ENCODE peak calls at places on chromosomes 12 and 14, in nine cellular contexts. S, G, P, A, U, W, Z, M and E are unnamed samples. For H3K27me3, the result is how much of the 10 kb centered on the place peaks cover.

GRCh38 chr12:26878661-26879119 is 45.7 kb upstream of the ITPR2 start:
- DNase-seq in S (no peak), G (peak), P (peak), A (peak), U (no peak), W (peak), Z (peak), M (peak), E (peak)

GRCh38 chr12:19154696-19155095 is 25.2 kb downstream of the PLEKHA5 start:
- DNase-seq in S (no peak), G (no peak), P (no peak), A (no peak), U (peak), W (no peak), Z (no peak), M (no peak), E (no peak)

GRCh38 chr14:22500954-22501353 is 88.1 kb downstream of the DAD1 start:
- DNase-seq in S (no peak), G (no peak), P (no peak), A (no peak), U (no peak), W (no peak), Z (no peak), M (no peak), E (no peak)

GRCh38 chr14:67493092-67493717 is 4.7 kb upstream of the TMEM229B start:
- DNase-seq in S (no peak), G (no peak), P (peak), A (no peak), U (no peak), W (peak), Z (no peak), M (no peak), E (no peak)

GRCh38 chr12:62210422-62210821 is 49.8 kb upstream of the USP15 start:
- DNase-seq in S (no peak), G (peak), P (peak), A (no peak), U (peak), W (peak), Z (no peak), M (no peak), E (no peak)

GRCh38 chr14:76666746-76667145 is 94.5 kb upstream of the VASH1 start:
- DNase-seq in S (no peak), G (no peak), P (peak), A (no peak), U (no peak), W (no peak), Z (no peak), M (no peak), E (no peak)

GRCh38 chr12:26011099-26011498 is 52.6 kb downstream of the RASSF8 start:
- DNase-seq in S (peak), G (no peak), P (no peak), A (peak), U (peak), W (no peak), Z (no peak), M (no peak), E (no peak)

GRCh38 chr14:101988377-101988776 is 24.0 kb downstream of the DYNC1H1 start:
- DNase-seq in S (no peak), G (no peak), P (no peak), A (no peak), U (no peak), W (no peak), Z (no peak), M (no peak), E (no peak)

GRCh38 chr12:124289634-124290600 is 5.0 kb upstream of the RFLNA start:
- DNase-seq in S (peak), G (no peak), P (no peak), A (peak), U (no peak), W (no peak), Z (no peak), M (peak), E (no peak)

GRCh38 chr12:108641446-108642268 is 8.0 kb upstream of the SELPLG start:
- DNase-seq in S (no peak), G (no peak), P (no peak), A (no peak), U (no peak), W (no peak), Z (no peak), M (no peak), E (no peak)

GRCh38 chr12:65881348-65881961 is 57.2 kb downstream of the HMGA2 start:
- DNase-seq in S (no peak), G (peak), P (peak), A (peak), U (peak), W (no peak), Z (no peak), M (peak), E (no peak)

GRCh38 chr12:51797301-51797700 is 51.2 kb downstream of the FIGNL2 start:
- DNase-seq in S (no peak), G (no peak), P (no peak), A (no peak), U (peak), W (no peak), Z (no peak), M (no peak), E (no peak)

GRCh38 chr14:74531467-74531866 is 37.9 kb downstream of the ISCA2 start:
- DNase-seq in S (no peak), G (peak), P (peak), A (no peak), U (peak), W (no peak), Z (no peak), M (peak), E (no peak)

GRCh38 chr14:104979758-104980591 is 1.8 kb upstream of the AHNAK2 start:
- DNase-seq in S (no peak), G (peak), P (no peak), A (peak), U (peak), W (no peak), Z (peak), M (peak), E (peak)

GRCh38 chr14:70254476-70254961 is 65.8 kb upstream of the SLC8A3 start:
- DNase-seq in S (no peak), G (peak), P (peak), A (no peak), U (peak), W (peak), Z (peak), M (peak), E (peak)

GRCh38 chr14:20732950-20733650 is 12.6 kb upstream of the EDDM3A start:
- DNase-seq in S (no peak), G (no peak), P (no peak), A (no peak), U (no peak), W (no peak), Z (no peak), M (peak), E (no peak)

GRCh38 chr12:57340104-57340503 is 89.1 kb upstream of the STAC3 start:
- DNase-seq in S (peak), G (peak), P (peak), A (peak), U (peak), W (no peak), Z (no peak), M (peak), E (no peak)

GRCh38 chr14:81209187-81209836 is 11.4 kb downstream of the GTF2A1 start:
- DNase-seq in S (no peak), G (no peak), P (no peak), A (no peak), U (no peak), W (no peak), Z (no peak), M (no peak), E (no peak)

GRCh38 chr12:121484967-121485366 is 85.0 kb downstream of the RNF34 start:
- DNase-seq in S (no peak), G (no peak), P (no peak), A (no peak), U (no peak), W (no peak), Z (no peak), M (no peak), E (no peak)

GRCh38 chr12:96489392-96490056 is at the start of gene CFAP54:
- DNase-seq in S (peak), G (peak), P (peak), A (peak), U (peak), W (peak), Z (peak), M (peak), E (peak)

GRCh38 chr14:104545151-104545931 is 34.2 kb upstream of the C14orf180 start:
- DNase-seq in S (no peak), G (no peak), P (no peak), A (peak), U (no peak), W (no peak), Z (peak), M (no peak), E (peak)

GRCh38 chr12:132953771-132954170 is 2.3 kb downstream of the ZNF605 start:
- DNase-seq in S (no peak), G (no peak), P (no peak), A (no peak), U (no peak), W (no peak), Z (no peak), M (no peak), E (no peak)

GRCh38 chr14:33908540-33909223 is 42.2 kb downstream of the EGLN3 start:
- DNase-seq in S (no peak), G (peak), P (peak), A (no peak), U (no peak), W (no peak), Z (no peak), M (no peak), E (no peak)

GRCh38 chr14:75132374-75133086 is 5.7 kb upstream of the NEK9 start:
- DNase-seq in S (no peak), G (peak), P (peak), A (no peak), U (peak), W (peak), Z (no peak), M (no peak), E (no peak)

GRCh38 chr14:36660736-36661505 is 739 bp upstream of the PAX9 start:
- DNase-seq in S (no peak), G (no peak), P (peak), A (no peak), U (no peak), W (peak), Z (no peak), M (no peak), E (no peak)

GRCh38 chr14:53532871-53533270 is 379.7 kb upstream of the DDHD1 start:
- DNase-seq in S (no peak), G (no peak), P (no peak), A (no peak), U (no peak), W (peak), Z (no peak), M (peak), E (no peak)

GRCh38 chr14:105213396-105213795 is 32.3 kb upstream of the NUDT14 start:
- DNase-seq in S (no peak), G (no peak), P (no peak), A (no peak), U (no peak), W (no peak), Z (no peak), M (no peak), E (no peak)

GRCh38 chr12:47858511-47859266 is 39.0 kb upstream of the HDAC7 start:
- DNase-seq in S (no peak), G (no peak), P (no peak), A (peak), U (peak), W (no peak), Z (no peak), M (no peak), E (no peak)

GRCh38 chr14:22824711-22825359 is 4.9 kb upstream of the MRPL52 start:
- DNase-seq in S (peak), G (peak), P (no peak), A (peak), U (peak), W (peak), Z (no peak), M (no peak), E (no peak)

GRCh38 chr14:44165286-44165685 is 341.8 kb downstream of the FSCB start:
- DNase-seq in S (no peak), G (no peak), P (no peak), A (no peak), U (no peak), W (no peak), Z (no peak), M (no peak), E (no peak)

GRCh38 chr12:91196436-91196835 is 13.8 kb upstream of the DCN start:
- DNase-seq in S (no peak), G (no peak), P (no peak), A (no peak), U (no peak), W (no peak), Z (no peak), M (no peak), E (no peak)
- H3K4me3 ChIP-seq in S (no peak), G (no peak), P (no peak), A (no peak), U (no peak), W (no peak), Z (no peak), M (no peak), E (no peak)

DNA sequence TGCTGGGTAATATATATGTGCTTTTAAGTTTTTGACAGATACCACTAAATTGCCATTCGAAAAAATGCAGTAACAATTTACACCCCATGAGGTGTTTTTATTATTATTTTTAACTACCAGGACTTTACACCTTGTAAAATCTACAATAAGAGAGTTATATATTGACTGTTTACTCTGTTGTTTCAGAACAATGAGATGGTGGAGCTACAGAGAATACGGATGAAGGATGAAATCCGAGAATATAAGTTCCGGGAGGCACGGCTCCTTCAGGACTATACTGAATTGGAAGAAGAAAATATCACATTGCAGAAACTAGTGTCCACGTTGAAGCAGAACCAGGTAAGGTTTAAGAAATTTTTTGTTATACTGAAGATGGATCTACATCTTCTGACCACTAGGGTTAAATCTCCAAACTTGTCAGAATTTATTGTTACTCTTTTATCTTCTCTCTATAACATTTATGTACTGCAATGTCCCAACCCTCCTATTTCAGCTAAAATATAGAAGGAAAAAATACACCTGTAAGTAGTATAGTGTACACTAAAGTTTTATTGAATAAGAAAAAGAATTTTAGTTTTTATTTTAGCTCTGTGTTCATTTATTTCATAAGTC is 105.4 kb upstream of the FGD4 start:
- DNase-seq in S (no peak), G (no peak), P (no peak), A (no peak), U (no peak), W (no peak), Z (no peak), M (no peak), E (no peak)
- TF ChIP-seq CTCF in S (no peak), G (no peak), P (no peak), A (no peak), U (no peak), W (no peak), Z (no peak), M (no peak), E (no peak)

GRCh38 chr12:53806689-53807088 is 54.9 kb upstream of the CISTR start:
- DNase-seq in S (no peak), G (peak), P (no peak), A (no peak), U (no peak), W (no peak), Z (no peak), M (no peak), E (no peak)

GRCh38 chr12:53805801-53806200 is 54.0 kb upstream of the CISTR start:
- DNase-seq in S (no peak), G (no peak), P (no peak), A (no peak), U (no peak), W (no peak), Z (no peak), M (no peak), E (no peak)

GRCh38 chr12:53809005-53809404 is 57.2 kb upstream of the CISTR start:
- DNase-seq in S (no peak), G (no peak), P (no peak), A (no peak), U (no peak), W (no peak), Z (no peak), M (no peak), E (no peak)

GRCh38 chr12:53807322-53807721 is 55.5 kb upstream of the CISTR start:
- DNase-seq in S (no peak), G (no peak), P (no peak), A (no peak), U (no peak), W (no peak), Z (no peak), M (no peak), E (no peak)

DNA sequence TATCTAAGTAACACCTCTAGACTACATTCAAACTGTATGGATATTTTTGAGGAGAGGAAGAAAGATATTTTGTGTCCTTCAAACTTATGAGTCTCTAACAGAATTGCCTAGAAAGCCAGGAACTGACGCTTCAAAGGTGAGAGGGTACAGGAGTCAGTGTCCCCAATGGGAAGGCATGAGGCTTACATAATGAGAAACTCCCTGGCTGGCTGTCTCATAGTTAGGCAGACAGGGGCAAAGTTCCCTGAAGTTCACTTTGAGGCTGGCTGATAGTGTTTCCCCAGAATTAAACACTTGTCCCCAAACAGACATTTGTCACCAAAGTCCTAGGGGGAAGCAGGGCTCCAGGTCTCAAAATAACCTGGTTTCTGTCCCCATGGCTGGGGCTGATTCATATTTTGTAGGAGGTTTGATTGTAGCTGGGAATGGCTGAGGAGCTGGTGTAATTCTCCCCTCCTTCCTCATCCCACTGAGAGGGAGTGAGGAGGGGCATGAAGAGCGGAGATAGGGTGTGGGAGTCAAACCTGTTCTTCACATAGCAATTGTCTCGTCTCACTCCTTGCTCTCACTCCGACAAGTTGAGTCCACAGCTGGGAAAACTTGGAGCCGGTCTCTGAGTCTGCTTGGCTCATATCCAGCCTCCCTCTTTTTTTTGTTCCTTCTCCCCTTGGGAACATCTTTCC is 56.4 kb upstream of the CISTR start:
- DNase-seq in S (no peak), G (peak), P (no peak), A (no peak), U (no peak), W (no peak), Z (no peak), M (no peak), E (no peak)
- H3K27me3 ChIP-seq in S (under half), G (under half), P (under half), A (under half), U (under half), W (under half), Z (under half), M (under half), E (under half)

GRCh38 chr14:72462041-72462440 is 431.9 kb downstream of the DPF3 start:
- DNase-seq in S (no peak), G (no peak), P (no peak), A (no peak), U (no peak), W (no peak), Z (no peak), M (no peak), E (no peak)

GRCh38 chr14:72466325-72466724 is 427.6 kb downstream of the DPF3 start:
- DNase-seq in S (no peak), G (no peak), P (no peak), A (no peak), U (no peak), W (no peak), Z (no peak), M (no peak), E (no peak)

GRCh38 chr14:72457641-72458040 is 436.3 kb downstream of the DPF3 start:
- DNase-seq in S (peak), G (no peak), P (no peak), A (no peak), U (peak), W (no peak), Z (no peak), M (no peak), E (no peak)

GRCh38 chr14:72463291-72463866 is 430.5 kb downstream of the DPF3 start:
- DNase-seq in S (peak), G (peak), P (no peak), A (no peak), U (no peak), W (no peak), Z (no peak), M (no peak), E (no peak)
- H3K4me3 ChIP-seq in S (no peak), G (no peak), P (no peak), A (no peak), U (no peak), W (no peak), Z (no peak), M (no peak), E (no peak)